ENCODE peak calls at places on chromosomes 6 and 20, in seven cellular contexts. P is lower lobe of right lung; M is fibroblast of pulmonary artery; L is HL-60; A is foreskin fibroblast; X is GM12865; Z is CD8-positive, alpha-beta T cell. H is an unnamed sample.

GRCh38 chr6:159762681-159763293 is 942 bp downstream of the ACAT2 start:
- DNase-seq in M (no peak), P (peak), Z (no peak), L (no peak), X (peak), A (no peak), H (peak)

GRCh38 chr6:168049681-168050224 is 29.3 kb downstream of the FRMD1 start:
- DNase-seq in X (no peak), L (no peak), M (no peak), Z (no peak), P (peak), A (no peak), H (no peak)

GRCh38 chr6:77466055-77467028 is 3.1 kb upstream of the HTR1B start:
- DNase-seq in A (peak), L (no peak), M (peak), X (peak), P (peak), Z (no peak), H (no peak)

GRCh38 chr20:26169506-26169905 is 472.9 kb upstream of the ZNF337 start:
- DNase-seq in Z (no peak), P (no peak), M (peak), L (no peak), A (peak), X (no peak), H (no peak)

GRCh38 chr6:62338477-62338876 is 52.5 kb upstream of the KHDRBS2 start:
- DNase-seq in A (no peak), P (no peak), X (no peak), Z (no peak), M (no peak), L (no peak), H (no peak)

GRCh38 chr6:56246941-56247653 is at the start of gene COL21A1:
- DNase-seq in P (peak), Z (no peak), M (no peak), L (no peak), X (no peak), A (peak), H (no peak)

GRCh38 chr6:44043479-44044153 is 83.6 kb downstream of the MRPL14 start:
- DNase-seq in L (no peak), X (no peak), P (peak), A (no peak), Z (no peak), M (peak), H (no peak)

GRCh38 chr6:164563866-164564265 is 745.5 kb downstream of the C6orf118 start:
- DNase-seq in A (no peak), Z (no peak), X (no peak), M (no peak), L (no peak), P (no peak), H (no peak)

GRCh38 chr6:31497595-31498476 is at the start of gene MICB:
- DNase-seq in P (peak), X (peak), M (peak), A (peak), Z (peak), L (peak), H (peak)

GRCh38 chr20:36331182-36331581 is 25.0 kb downstream of the DLGAP4 start:
- DNase-seq in A (no peak), L (no peak), M (no peak), X (no peak), Z (no peak), P (no peak), H (no peak)

GRCh38 chr6:119445666-119446622 is 96.4 kb upstream of the MAN1A1 start:
- DNase-seq in M (peak), P (no peak), A (peak), L (no peak), Z (no peak), X (peak), H (no peak)

GRCh38 chr6:43628392-43629103 is 516 bp downstream of the GTPBP2 start:
- DNase-seq in L (peak), X (peak), A (peak), P (no peak), M (peak), Z (peak), H (peak)

GRCh38 chr6:28988536-28989415 is 16.3 kb downstream of the ZNF311 start:
- DNase-seq in A (peak), P (peak), Z (peak), M (peak), L (peak), X (peak), H (peak)

GRCh38 chr6:39725632-39725997 is 407 bp upstream of the KIF6 start:
- DNase-seq in A (no peak), X (no peak), Z (no peak), M (no peak), L (no peak), P (no peak), H (no peak)

GRCh38 chr6:137304020-137304780 is 85.0 kb upstream of the IFNGR1 start:
- DNase-seq in A (no peak), P (no peak), X (no peak), M (no peak), Z (no peak), L (no peak), H (no peak)

GRCh38 chr6:168937061-168937460 is 316.6 kb downstream of the THBS2 start:
- DNase-seq in P (no peak), X (no peak), M (peak), A (peak), Z (peak), L (no peak), H (no peak)

GRCh38 chr20:23225407-23226060 is 125.1 kb upstream of the NXT1 start:
- DNase-seq in P (peak), L (peak), A (peak), X (no peak), M (peak), Z (no peak), H (no peak)

GRCh38 chr20:45826381-45827019 is 612 bp downstream of the TNNC2 start:
- DNase-seq in Z (no peak), X (no peak), M (peak), P (no peak), A (peak), L (no peak), H (no peak)

GRCh38 chr6:126333729-126334128 is 6.2 kb upstream of the CENPW start:
- DNase-seq in A (no peak), M (no peak), X (no peak), Z (no peak), P (no peak), L (no peak), H (no peak)

GRCh38 chr6:126341126-126341525 is 1.2 kb downstream of the CENPW start:
- DNase-seq in P (no peak), L (no peak), X (no peak), M (no peak), Z (no peak), A (no peak), H (no peak)

GRCh38 chr6:126339796-126340750 is at the start of gene CENPW:
- DNase-seq in A (peak), X (peak), P (peak), L (peak), Z (peak), M (peak), H (peak)

GRCh38 chr6:126337323-126337722 is 2.6 kb upstream of the CENPW start:
- DNase-seq in A (peak), L (peak), P (no peak), M (peak), Z (no peak), X (no peak), H (no peak)

DNA sequence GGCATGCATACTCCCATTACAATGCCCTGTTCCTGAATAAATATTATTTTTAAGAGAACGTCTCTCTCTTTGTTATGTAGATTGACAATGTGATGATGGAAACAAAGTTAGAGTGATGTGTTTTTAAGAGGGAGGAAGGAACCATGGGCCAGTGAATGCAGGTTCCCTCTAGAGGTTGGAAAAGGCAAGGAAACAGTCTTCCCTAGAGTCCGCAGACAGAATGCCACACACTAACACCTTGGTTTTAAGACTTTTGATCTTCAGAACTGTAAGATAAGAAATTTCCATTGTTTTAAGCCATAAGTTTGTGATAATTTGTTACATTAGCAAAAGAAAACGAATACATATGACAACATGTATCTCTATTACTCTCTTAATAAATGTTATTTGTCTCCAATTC is 4.7 kb upstream of the CENPW start:
- DNase-seq in P (no peak), L (no peak), M (no peak), A (no peak), Z (no peak), X (no peak), H (no peak)
- TF ChIP-seq CTCF in P (no peak), L (no peak), M (no peak), A (no peak), Z (no peak), X (no peak), H (no peak)

GRCh38 chr6:98839788-98840361 is 5.5 kb downstream of the POU3F2 start:
- DNase-seq in L (no peak), Z (no peak), P (no peak), M (peak), A (peak), X (no peak), H (no peak)
- TF ChIP-seq CTCF in L (no peak), Z (no peak), P (no peak), M (peak), A (peak), X (peak), H (no peak)

GRCh38 chr6:133567656-133568055 is 321.3 kb upstream of the TCF21 start:
- DNase-seq in M (no peak), P (no peak), A (peak), X (no peak), L (no peak), Z (no peak), H (no peak)

GRCh38 chr6:133571681-133572080 is 317.2 kb upstream of the TCF21 start:
- DNase-seq in L (no peak), A (no peak), P (no peak), Z (no peak), X (no peak), M (no peak), H (no peak)

GRCh38 chr6:133568970-133569889 is 319.7 kb upstream of the TCF21 start:
- DNase-seq in M (peak), L (no peak), X (no peak), Z (no peak), A (peak), P (no peak), H (no peak)
- TF ChIP-seq CTCF in M (peak), L (peak), X (peak), Z (peak), A (peak), P (peak), H (peak)

GRCh38 chr6:14838041-14838596 is 407.8 kb upstream of the JARID2 start:
- DNase-seq in M (no peak), Z (no peak), X (no peak), L (no peak), P (no peak), A (peak), H (no peak)
- TF ChIP-seq CTCF in M (no peak), Z (no peak), X (no peak), L (no peak), P (no peak), A (no peak), H (no peak)

GRCh38 chr6:170292778-170293164 is 1.9 kb upstream of the DLL1 start:
- DNase-seq in A (peak), Z (no peak), P (no peak), L (no peak), M (no peak), X (no peak), H (no peak)
- TF ChIP-seq CTCF in A (no peak), Z (no peak), P (no peak), L (no peak), M (no peak), X (no peak), H (no peak)

GRCh38 chr6:47709160-47709559 is 10.8 kb downstream of the ADGRF4 start:
- DNase-seq in M (no peak), Z (no peak), A (no peak), X (no peak), P (no peak), L (no peak), H (no peak)
- TF ChIP-seq CTCF in M (no peak), Z (no peak), A (no peak), X (no peak), P (no peak), L (no peak), H (no peak)

GRCh38 chr6:14665827-14666724 is 548.5 kb downstream of the CD83 start:
- DNase-seq in A (peak), X (peak), Z (no peak), M (peak), L (peak), P (peak), H (no peak)

GRCh38 chr6:14661188-14661587 is 543.6 kb downstream of the CD83 start:
- DNase-seq in A (no peak), Z (peak), L (no peak), X (peak), M (peak), P (no peak), H (no peak)

GRCh38 chr6:14661696-14662095 is 544.1 kb downstream of the CD83 start:
- DNase-seq in A (no peak), M (no peak), L (no peak), P (no peak), X (no peak), Z (no peak), H (no peak)

GRCh38 chr6:14664616-14665315 is 547.2 kb downstream of the CD83 start:
- DNase-seq in L (no peak), A (peak), Z (peak), X (peak), M (no peak), P (no peak), H (no peak)

GRCh38 chr6:14664112-14664592 is 546.6 kb downstream of the CD83 start:
- DNase-seq in P (no peak), L (no peak), Z (peak), X (peak), A (no peak), M (no peak), H (no peak)
- TF ChIP-seq CTCF in P (no peak), L (no peak), Z (no peak), X (no peak), A (no peak), M (no peak), H (no peak)

H was measured in natural killer cell.